ENCODE peak calls at places on chromosomes 16 and 17, in nine cellular contexts. Q, O, A, T, G, R, V, B and S are unnamed samples.

GRCh38 chr17:38825762-38826247 is 684 bp upstream of the CWC25 start:
- DNase-seq in Q (no peak), O (no peak), A (no peak), T (no peak), G (no peak), R (no peak), V (no peak), B (no peak), S (no peak)

GRCh38 chr17:45900723-45901415 is 6.5 kb downstream of the MAPT start:
- DNase-seq in Q (no peak), O (no peak), A (no peak), T (no peak), G (no peak), R (no peak), V (no peak), B (no peak), S (no peak)

GRCh38 chr17:5583426-5584382 is 605 bp downstream of the NLRP1 start:
- DNase-seq in Q (no peak), O (no peak), A (no peak), T (no peak), G (no peak), R (peak; percentile 73), V (no peak), B (no peak), S (no peak)

GRCh38 chr16:22353188-22353919 is 21.1 kb downstream of the CDR2 start:
- DNase-seq in Q (peak; percentile 84), O (peak; percentile 86), A (no peak), T (peak; percentile 71), G (peak; percentile 57), R (peak; percentile 88), V (no peak), B (no peak), S (no peak)

GRCh38 chr16:11047939-11048500 is 103.7 kb downstream of the CLEC16A start:
- DNase-seq in Q (no peak), O (no peak), A (no peak), T (no peak), G (no peak), R (no peak), V (peak; percentile 36), B (no peak), S (no peak)

GRCh38 chr17:77444653-77445029 is 303.9 kb downstream of the SEC14L1 start:
- DNase-seq in Q (no peak), O (no peak), A (no peak), T (peak; percentile 50), G (no peak), R (peak; percentile 71), V (no peak), B (peak; percentile 51), S (no peak)

GRCh38 chr17:4293572-4293971 is 29.8 kb upstream of the ANKFY1 start:
- DNase-seq in Q (no peak), O (no peak), A (no peak), T (no peak), G (no peak), R (no peak), V (no peak), B (no peak), S (no peak)

GRCh38 chr16:30585022-30585399 is 486 bp downstream of the ZNF785 start:
- DNase-seq in Q (no peak), O (no peak), A (no peak), T (no peak), G (no peak), R (no peak), V (no peak), B (no peak), S (no peak)

GRCh38 chr17:18108400-18109312 is at the start of gene MYO15A:
- DNase-seq in Q (no peak), O (no peak), A (no peak), T (no peak), G (no peak), R (no peak), V (no peak), B (no peak), S (no peak)

GRCh38 chr16:23424292-23424958 is 28.6 kb downstream of the COG7 start:
- DNase-seq in Q (no peak), O (no peak), A (peak; percentile 40), T (no peak), G (peak; percentile 42), R (no peak), V (no peak), B (no peak), S (no peak)

GRCh38 chr16:66099261-66099660 is 267.2 kb upstream of the CDH5 start:
- DNase-seq in Q (no peak), O (no peak), A (no peak), T (no peak), G (no peak), R (no peak), V (no peak), B (no peak), S (no peak)

GRCh38 chr17:3524024-3524423 is 33.6 kb downstream of the TRPV3 start:
- DNase-seq in Q (no peak), O (no peak), A (no peak), T (no peak), G (no peak), R (no peak), V (peak; percentile 41), B (no peak), S (no peak)

GRCh38 chr16:89298826-89299225 is 81.3 kb downstream of the ZNF778 start:
- DNase-seq in Q (no peak), O (no peak), A (no peak), T (no peak), G (no peak), R (no peak), V (no peak), B (no peak), S (no peak)

GRCh38 chr16:88502371-88502770 is 49.3 kb downstream of the ZFPM1 start:
- DNase-seq in Q (no peak), O (no peak), A (no peak), T (no peak), G (no peak), R (no peak), V (no peak), B (no peak), S (no peak)